ENCODE peak calls at places on chromosome 15, in nine cellular contexts. P is ACHN; I is HuH-7; K is activated CD4-positive, alpha-beta T cell treated with anti-CD3 and anti-CD28 coated beads, Interleukin-2, amount 10 ng/mL, durations not matched to agents 7 days and 5 days; H is germinal center; O is T follicular helper cell; N is C1 segment of cervical spinal cord; U is NCI-H2081; Z is Right ventricle myocardium inferior. A is an unnamed sample.

GRCh38 chr15:96327155-96327741 is 3.3 kb upstream of the NR2F2 start:
- DNase-seq in P (peak), I (peak), K (no peak), H (no peak), O (no peak), N (no peak), U (peak), Z (no peak), A (no peak)

GRCh38 chr15:86915811-86916331 is 836.2 kb downstream of the AGBL1 start:
- DNase-seq in P (peak), I (peak), K (no peak), H (no peak), O (no peak), N (peak), U (no peak), Z (no peak), A (no peak)

GRCh38 chr15:68609618-68610017 is 30.8 kb downstream of the CORO2B start:
- DNase-seq in P (no peak), I (no peak), K (no peak), H (no peak), O (no peak), N (no peak), U (no peak), Z (peak), A (peak)

GRCh38 chr15:33293619-33294309 is 17.0 kb upstream of the RYR3 start:
- DNase-seq in P (peak), I (no peak), K (no peak), H (no peak), O (no peak), N (no peak), U (no peak), Z (no peak), A (no peak)

GRCh38 chr15:69996321-69996720 is 101.4 kb downstream of the TLE3 start:
- DNase-seq in P (no peak), I (no peak), K (no peak), H (no peak), O (no peak), N (no peak), U (peak), Z (no peak), A (no peak)

GRCh38 chr15:66719471-66719870 is 17.4 kb downstream of the SMAD6 start:
- DNase-seq in P (no peak), I (no peak), K (no peak), H (no peak), O (no peak), N (no peak), U (no peak), Z (no peak), A (no peak)

GRCh38 chr15:50767332-50767861 is 1.9 kb upstream of the SPPL2A start:
- DNase-seq in P (no peak), I (no peak), K (no peak), H (no peak), O (no peak), N (no peak), U (no peak), Z (no peak), A (no peak)

GRCh38 chr15:91099616-91100560 is at the start of gene SV2B:
- DNase-seq in P (peak), I (no peak), K (peak), H (peak), O (peak), N (no peak), U (peak), Z (no peak), A (no peak)

GRCh38 chr15:39184701-39185390 is 396.0 kb upstream of the THBS1 start:
- DNase-seq in P (no peak), I (no peak), K (no peak), H (no peak), O (no peak), N (no peak), U (no peak), Z (no peak), A (no peak)

GRCh38 chr15:100934166-100934565 is 15.0 kb downstream of the LRRK1 start:
- DNase-seq in P (no peak), I (no peak), K (no peak), H (no peak), O (no peak), N (no peak), U (no peak), Z (no peak), A (no peak)

GRCh38 chr15:71444866-71445590 is 329.8 kb downstream of the THSD4 start:
- DNase-seq in P (no peak), I (no peak), K (no peak), H (no peak), O (no peak), N (no peak), U (no peak), Z (no peak), A (no peak)

GRCh38 chr15:101427606-101428487 is 61.7 kb downstream of the PCSK6 start:
- DNase-seq in P (no peak), I (no peak), K (no peak), H (no peak), O (no peak), N (no peak), U (no peak), Z (no peak), A (no peak)

GRCh38 chr15:100761253-100761935 is 118.2 kb upstream of the ALDH1A3 start:
- DNase-seq in P (no peak), I (no peak), K (no peak), H (no peak), O (no peak), N (no peak), U (no peak), Z (peak), A (no peak)

GRCh38 chr15:100733088-100733487 is 130.7 kb downstream of the ASB7 start:
- DNase-seq in P (no peak), I (no peak), K (no peak), H (no peak), O (no peak), N (no peak), U (no peak), Z (no peak), A (peak)

GRCh38 chr15:70451861-70452653 is 311.3 kb downstream of the UACA start:
- DNase-seq in P (no peak), I (no peak), K (peak), H (no peak), O (peak), N (no peak), U (no peak), Z (no peak), A (no peak)

GRCh38 chr15:88049509-88049908 is 207.0 kb downstream of the NTRK3 start:
- DNase-seq in P (no peak), I (no peak), K (no peak), H (no peak), O (no peak), N (no peak), U (no peak), Z (no peak), A (no peak)

GRCh38 chr15:51620647-51621046 is 1.9 kb downstream of the DMXL2 start:
- DNase-seq in P (no peak), I (no peak), K (no peak), H (peak), O (no peak), N (no peak), U (peak), Z (no peak), A (no peak)

GRCh38 chr15:89628791-89629715 is 26.2 kb downstream of the KIF7 start:
- DNase-seq in P (no peak), I (peak), K (no peak), H (no peak), O (no peak), N (no peak), U (no peak), Z (no peak), A (no peak)

GRCh38 chr15:88400591-88400990 is 66.6 kb downstream of the MRPL46 start:
- DNase-seq in P (no peak), I (no peak), K (no peak), H (no peak), O (no peak), N (no peak), U (no peak), Z (no peak), A (no peak)

GRCh38 chr15:72521682-72522081 is 47.6 kb downstream of the ARIH1 start:
- DNase-seq in P (no peak), I (no peak), K (no peak), H (no peak), O (no peak), N (no peak), U (no peak), Z (no peak), A (no peak)

GRCh38 chr15:96285306-96285705 is 45.2 kb upstream of the NR2F2 start:
- DNase-seq in P (no peak), I (no peak), K (no peak), H (no peak), O (no peak), N (no peak), U (no peak), Z (no peak), A (peak)

GRCh38 chr15:73930790-73931281 is 4.6 kb downstream of the LOXL1 start:
- DNase-seq in P (no peak), I (no peak), K (no peak), H (no peak), O (no peak), N (no peak), U (no peak), Z (no peak), A (peak)

GRCh38 chr15:30043211-30043655 is 39.5 kb upstream of the GOLGA8J start:
- DNase-seq in P (peak), I (no peak), K (no peak), H (no peak), O (no peak), N (no peak), U (peak), Z (no peak), A (no peak)

GRCh38 chr15:44735482-44736260 is 657 bp upstream of the TRIM69 start:
- DNase-seq in P (no peak), I (no peak), K (peak), H (no peak), O (no peak), N (no peak), U (no peak), Z (no peak), A (no peak)

GRCh38 chr15:67043939-67044771 is 21.2 kb upstream of the SMAD3 start:
- DNase-seq in P (peak), I (no peak), K (no peak), H (no peak), O (no peak), N (no peak), U (no peak), Z (no peak), A (peak)

GRCh38 chr15:24772709-24773373 is 97.3 kb downstream of the NPAP1 start:
- DNase-seq in P (peak), I (no peak), K (peak), H (peak), O (peak), N (peak), U (peak), Z (peak), A (peak)

GRCh38 chr15:67183443-67184169 is 70.9 kb downstream of the AAGAB start:
- DNase-seq in P (no peak), I (no peak), K (no peak), H (no peak), O (no peak), N (no peak), U (no peak), Z (no peak), A (no peak)

GRCh38 chr15:65033659-65034269 is 4.3 kb upstream of the MTFMT start:
- DNase-seq in P (peak), I (peak), K (peak), H (peak), O (peak), N (no peak), U (peak), Z (no peak), A (no peak)

GRCh38 chr15:77029166-77030041 is 34.5 kb downstream of the PSTPIP1 start:
- DNase-seq in P (no peak), I (no peak), K (no peak), H (no peak), O (no peak), N (no peak), U (no peak), Z (peak), A (peak)

GRCh38 chr15:23035964-23036566 is 3.3 kb downstream of the TUBGCP5 start:
- DNase-seq in P (peak), I (peak), K (peak), H (peak), O (peak), N (no peak), U (peak), Z (no peak), A (no peak)

GRCh38 chr15:80906159-80906775 is 83.4 kb downstream of the MESD start:
- DNase-seq in P (no peak), I (peak), K (no peak), H (no peak), O (no peak), N (no peak), U (peak), Z (no peak), A (no peak)

GRCh38 chr15:70362911-70363310 is 265.2 kb upstream of the TLE3 start:
- DNase-seq in P (peak), I (peak), K (no peak), H (peak), O (no peak), N (no peak), U (peak), Z (peak), A (peak)

GRCh38 chr15:98609144-98609852 is 39.0 kb upstream of the IGF1R start:
- DNase-seq in P (peak), I (no peak), K (no peak), H (no peak), O (no peak), N (no peak), U (no peak), Z (no peak), A (no peak)

GRCh38 chr15:29032776-29033175 is 147.0 kb downstream of the APBA2 start:
- DNase-seq in P (no peak), I (no peak), K (no peak), H (no peak), O (no peak), N (no peak), U (no peak), Z (no peak), A (no peak)

A was measured in aorta.